ENCODE peak calls at places on chromosomes 1 and 21, in four cellular contexts. F is ovary, V is uterus, O is stomach. G is an unnamed sample. For H3K36me3, the result is how much of the 10 kb centered on the place peaks cover.

GRCh38 chr1:164648211-164649080 is 89.5 kb downstream of the PBX1 start:
- DNase-seq in F (no peak), V (no peak), O (peak), G (no peak)

GRCh38 chr1:241715956-241716355 is 63.9 kb downstream of the WDR64 start:
- DNase-seq in F (no peak), V (no peak), O (no peak), G (no peak)

GRCh38 chr1:68228833-68229232 is 3.5 kb downstream of the WLS start:
- DNase-seq in F (no peak), V (no peak), O (no peak), G (no peak)

GRCh38 chr1:33626801-33627200 is 154.4 kb downstream of the ZSCAN20 start:
- DNase-seq in F (no peak), V (no peak), O (no peak), G (no peak)

GRCh38 chr1:17759114-17759513 is 4.0 kb downstream of the ACTL8 start:
- DNase-seq in F (no peak), V (no peak), O (no peak), G (no peak)

GRCh38 chr21:32726742-32727477 is 903 bp downstream of the SYNJ1 start:
- DNase-seq in F (no peak), V (no peak), O (no peak), G (peak)

GRCh38 chr21:34037446-34037845 is 35.9 kb upstream of the MRPS6 start:
- DNase-seq in F (no peak), V (no peak), O (no peak), G (no peak)

GRCh38 chr1:208980590-208980989 is 602.9 kb upstream of the CAMK1G start:
- DNase-seq in F (no peak), V (no peak), O (no peak), G (no peak)

GRCh38 chr1:17564458-17565393 is 25.2 kb downstream of the ARHGEF10L start:
- DNase-seq in F (no peak), V (no peak), O (peak), G (peak)

GRCh38 chr1:166975361-166976129 is at the start of gene ILDR2:
- DNase-seq in F (peak), V (peak), O (peak), G (peak)

GRCh38 chr1:226001852-226002666 is 2.9 kb upstream of the SDE2 start:
- DNase-seq in F (no peak), V (no peak), O (peak), G (peak)

GRCh38 chr1:232678185-232678886 is 48.4 kb upstream of the SIPA1L2 start:
- DNase-seq in F (no peak), V (no peak), O (peak), G (no peak)

GRCh38 chr1:23428136-23428905 is 3.8 kb upstream of the TCEA3 start:
- DNase-seq in F (peak), V (no peak), O (no peak), G (no peak)

GRCh38 chr1:207883104-207883651 is 27.7 kb downstream of the CD34 start:
- DNase-seq in F (no peak), V (no peak), O (peak), G (no peak)

GRCh38 chr21:15141236-15141970 is 76.6 kb upstream of the NRIP1 start:
- DNase-seq in F (no peak), V (no peak), O (peak), G (peak)

GRCh38 chr1:14713077-14713476 is 114.6 kb downstream of the KAZN start:
- DNase-seq in F (no peak), V (no peak), O (no peak), G (no peak)

GRCh38 chr1:234495231-234495990 is 16.4 kb upstream of the TARBP1 start:
- DNase-seq in F (no peak), V (no peak), O (no peak), G (no peak)

GRCh38 chr1:25773441-25774125 is 26.4 kb upstream of the SELENON start:
- DNase-seq in F (no peak), V (no peak), O (peak), G (no peak)

GRCh38 chr1:7317888-7318287 is 453.2 kb upstream of the VAMP3 start:
- DNase-seq in F (no peak), V (no peak), O (no peak), G (peak)

GRCh38 chr1:7315316-7315715 is 455.8 kb upstream of the VAMP3 start:
- DNase-seq in F (no peak), V (no peak), O (no peak), G (no peak)

GRCh38 chr1:7315946-7316345 is 455.1 kb upstream of the VAMP3 start:
- DNase-seq in F (no peak), V (no peak), O (no peak), G (no peak)

GRCh38 chr1:7313081-7313546 is 458.0 kb upstream of the VAMP3 start:
- DNase-seq in F (no peak), V (no peak), O (no peak), G (peak)
- H3K4me3 ChIP-seq in F (no peak), V (no peak), O (no peak), G (no peak)

GRCh38 chr1:201827321-201828281 is 1.4 kb upstream of the IPO9 start:
- DNase-seq in F (no peak), V (no peak), O (no peak), G (peak)
- TF ChIP-seq POLR2A in F (no peak), V (no peak), O (no peak), G (no peak)

DNA sequence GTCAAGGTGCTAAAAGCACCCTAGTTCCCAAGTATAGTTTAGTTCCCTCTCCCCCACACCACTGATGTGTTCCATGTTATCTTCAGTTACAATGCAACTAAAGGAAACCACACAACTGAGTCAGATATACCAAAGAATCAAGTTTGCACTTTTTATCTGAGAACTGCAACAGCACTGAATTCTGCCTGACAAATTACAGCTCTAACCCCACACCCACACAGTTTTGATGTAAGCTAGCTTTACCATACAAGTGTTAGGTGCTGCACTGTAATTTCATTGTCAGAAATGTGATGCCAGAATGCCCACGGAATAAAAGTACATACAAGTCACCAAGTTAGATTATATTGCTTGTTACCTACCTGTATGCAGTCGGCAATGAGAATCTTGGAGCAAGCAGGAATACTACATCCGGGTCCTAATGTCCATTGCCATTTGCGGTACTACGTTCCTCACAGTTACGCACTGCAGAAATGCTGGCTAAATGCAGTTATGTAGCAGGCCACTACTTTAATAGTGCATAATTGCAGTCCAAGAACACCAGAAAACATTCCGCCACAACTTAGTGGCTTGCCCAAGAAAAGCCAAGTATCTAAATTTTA is 12.1 kb downstream of the SFPQ start:
- DNase-seq in F (no peak), V (no peak), O (no peak), G (no peak)
- H3K36me3 ChIP-seq in F (under half), V (under half), O (half or more), G (half or more)

GRCh38 chr1:51863384-51863783 is 15.1 kb downstream of the NRDC start:
- DNase-seq in F (no peak), V (no peak), O (no peak), G (no peak)
- H3K4me3 ChIP-seq in F (no peak), V (no peak), O (no peak), G (no peak)

GRCh38 chr1:15850450-15851079 is 3.1 kb downstream of the SPEN start:
- DNase-seq in F (no peak), V (no peak), O (no peak), G (no peak)

GRCh38 chr1:15848143-15848928 is 829 bp downstream of the SPEN start:
- DNase-seq in F (no peak), V (peak), O (peak), G (peak)

GRCh38 chr1:15851251-15852035 is 3.9 kb downstream of the SPEN start:
- DNase-seq in F (no peak), V (no peak), O (no peak), G (no peak)

GRCh38 chr1:15848929-15849774 is 1.6 kb downstream of the SPEN start:
- DNase-seq in F (peak), V (peak), O (peak), G (peak)

DNA sequence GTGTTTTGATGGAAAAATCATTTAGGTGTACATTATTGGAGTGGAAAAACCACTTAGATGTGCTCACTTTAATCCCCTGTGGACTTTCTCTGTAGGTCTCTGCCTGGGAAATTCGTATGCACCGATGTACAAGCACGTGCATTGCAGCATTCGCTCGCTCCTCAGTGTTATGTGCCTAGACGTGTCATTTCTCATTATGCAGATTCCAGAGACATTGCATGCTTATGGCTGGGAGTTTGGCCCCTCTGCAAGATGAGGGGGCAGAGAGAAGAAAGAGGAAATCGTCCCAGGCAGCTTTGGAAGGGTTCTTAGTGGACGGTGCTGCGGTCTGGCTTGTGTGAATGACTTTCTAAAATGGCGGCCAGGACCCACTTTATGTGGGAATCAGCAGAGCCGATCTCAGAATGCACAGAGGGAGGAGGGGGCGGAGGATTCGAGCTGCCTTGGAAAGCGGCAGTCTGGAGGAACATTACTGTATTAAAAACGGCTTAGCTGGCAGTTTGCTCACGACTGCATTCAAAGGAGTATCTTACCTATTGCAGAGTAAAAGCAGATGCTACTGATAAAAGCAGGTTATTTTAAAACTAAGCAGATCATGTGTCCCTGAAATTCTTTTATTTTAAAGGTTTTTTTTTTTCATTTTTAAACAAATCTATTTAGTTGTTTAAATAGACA is 2.4 kb downstream of the SPEN start:
- DNase-seq in F (peak), V (peak), O (peak), G (peak)
- TF ChIP-seq POLR2A in F (no peak), V (no peak), O (no peak), G (no peak)

GRCh38 chr1:100265931-100266830 is at the start of gene RTCA:
- DNase-seq in F (peak), V (peak), O (peak), G (peak)

GRCh38 chr1:100265562-100265930 is 470 bp upstream of the RTCA start:
- DNase-seq in F (no peak), V (no peak), O (no peak), G (no peak)

GRCh38 chr1:100267284-100267683 is 1.3 kb downstream of the RTCA start:
- DNase-seq in F (no peak), V (no peak), O (no peak), G (no peak)

DNA sequence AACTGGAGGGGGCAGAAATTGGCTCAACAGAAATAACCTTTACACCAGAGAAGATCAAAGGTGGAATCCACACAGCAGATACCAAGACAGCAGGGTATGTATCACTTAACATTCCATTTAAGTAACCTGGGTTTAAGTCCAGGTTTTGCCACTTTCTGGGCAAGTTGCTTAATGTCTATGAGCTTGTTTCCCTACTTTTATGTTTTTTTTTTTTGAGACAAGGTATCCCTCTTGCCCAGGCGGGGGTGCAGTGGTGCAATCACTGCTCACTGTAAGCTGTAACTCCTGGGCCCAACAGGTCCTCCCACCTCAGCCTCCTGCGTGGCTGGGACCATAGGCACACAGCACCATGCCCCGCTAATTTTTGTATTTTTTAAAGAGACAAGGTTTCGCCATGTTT is 2.2 kb downstream of the RTCA start:
- DNase-seq in F (no peak), V (no peak), O (no peak), G (no peak)
- H3K36me3 ChIP-seq in F (under half), V (under half), O (half or more), G (under half)

GRCh38 chr1:59316497-59317128 is 19.7 kb downstream of the FGGY start:
- DNase-seq in F (no peak), V (no peak), O (no peak), G (peak)
- H3K4me3 ChIP-seq in F (no peak), V (no peak), O (peak), G (no peak)

G was measured in thyroid gland.